ENCODE peak calls at places on chromosomes 5 and 9, in ten cellular contexts. One of them, this sample, is unnamed.

GRCh38 chr9:98767915-98768314 is 28.4 kb downstream of the ANKS6 start:
- DNase-seq in heart left ventricle: no peak
- DNase-seq in body of pancreas: no peak
- DNase-seq in CD8-positive, alpha-beta T cell: no peak
- DNase-seq in left ventricle myocardium inferior: no peak
- DNase-seq in esophagus squamous epithelium: no peak
- DNase-seq in neuronal stem cell: no peak
- DNase-seq in OCI-LY7: no peak
- DNase-seq in neural progenitor cell: no peak
- DNase-seq in psoas muscle: no peak
- DNase-seq in this sample: no peak

GRCh38 chr5:74017786-74018211 is 391.8 kb downstream of the ARHGEF28 start:
- DNase-seq in OCI-LY7: no peak
- DNase-seq in esophagus squamous epithelium: no peak
- DNase-seq in neuronal stem cell: no peak
- DNase-seq in left ventricle myocardium inferior: no peak
- DNase-seq in body of pancreas: peak; percentile 13
- DNase-seq in psoas muscle: no peak
- DNase-seq in heart left ventricle: no peak
- DNase-seq in neural progenitor cell: no peak
- DNase-seq in CD8-positive, alpha-beta T cell: no peak
- DNase-seq in this sample: no peak

GRCh38 chr5:172216345-172216744 is 22.4 kb downstream of the EFCAB9 start:
- DNase-seq in esophagus squamous epithelium: no peak
- DNase-seq in neuronal stem cell: no peak
- DNase-seq in left ventricle myocardium inferior: no peak
- DNase-seq in psoas muscle: no peak
- DNase-seq in OCI-LY7: no peak
- DNase-seq in body of pancreas: no peak
- DNase-seq in heart left ventricle: no peak
- DNase-seq in neural progenitor cell: no peak
- DNase-seq in CD8-positive, alpha-beta T cell: no peak
- DNase-seq in this sample: no peak

GRCh38 chr9:92482336-92482735 is at the start of gene ASPN:
- DNase-seq in OCI-LY7: no peak
- DNase-seq in esophagus squamous epithelium: no peak
- DNase-seq in neural progenitor cell: no peak
- DNase-seq in CD8-positive, alpha-beta T cell: no peak
- DNase-seq in body of pancreas: no peak
- DNase-seq in heart left ventricle: no peak
- DNase-seq in left ventricle myocardium inferior: no peak
- DNase-seq in psoas muscle: no peak
- DNase-seq in neuronal stem cell: no peak
- DNase-seq in this sample: no peak

GRCh38 chr9:114348906-114349482 is 19.3 kb downstream of the ORM2 start:
- DNase-seq in body of pancreas: peak; percentile 59
- DNase-seq in left ventricle myocardium inferior: no peak
- DNase-seq in heart left ventricle: peak; percentile 49
- DNase-seq in CD8-positive, alpha-beta T cell: peak; percentile 70
- DNase-seq in OCI-LY7: peak; percentile 83
- DNase-seq in esophagus squamous epithelium: peak; percentile 57
- DNase-seq in neuronal stem cell: peak; percentile 64
- DNase-seq in neural progenitor cell: peak; percentile 78
- DNase-seq in psoas muscle: peak; percentile 65
- DNase-seq in this sample: peak; percentile 92

GRCh38 chr9:118751077-118751847 is 618.0 kb downstream of the BRINP1 start:
- DNase-seq in neural progenitor cell: no peak
- DNase-seq in psoas muscle: no peak
- DNase-seq in heart left ventricle: no peak
- DNase-seq in left ventricle myocardium inferior: no peak
- DNase-seq in OCI-LY7: no peak
- DNase-seq in neuronal stem cell: no peak
- DNase-seq in esophagus squamous epithelium: no peak
- DNase-seq in CD8-positive, alpha-beta T cell: no peak
- DNase-seq in body of pancreas: no peak
- DNase-seq in this sample: no peak

GRCh38 chr5:155029240-155029639 is 15.7 kb downstream of the KIF4B start:
- DNase-seq in left ventricle myocardium inferior: no peak
- DNase-seq in neuronal stem cell: no peak
- DNase-seq in esophagus squamous epithelium: no peak
- DNase-seq in neural progenitor cell: no peak
- DNase-seq in heart left ventricle: no peak
- DNase-seq in body of pancreas: no peak
- DNase-seq in CD8-positive, alpha-beta T cell: no peak
- DNase-seq in psoas muscle: no peak
- DNase-seq in OCI-LY7: no peak
- DNase-seq in this sample: no peak

GRCh38 chr5:1564182-1564748 is 40.5 kb upstream of the LPCAT1 start:
- DNase-seq in esophagus squamous epithelium: no peak
- DNase-seq in psoas muscle: no peak
- DNase-seq in heart left ventricle: peak; percentile 54
- DNase-seq in OCI-LY7: no peak
- DNase-seq in CD8-positive, alpha-beta T cell: no peak
- DNase-seq in neuronal stem cell: no peak
- DNase-seq in neural progenitor cell: no peak
- DNase-seq in left ventricle myocardium inferior: peak; percentile 35
- DNase-seq in body of pancreas: peak; percentile 70
- DNase-seq in this sample: peak; percentile 88

GRCh38 chr5:116947691-116948528 is 373.3 kb upstream of the SEMA6A start:
- DNase-seq in left ventricle myocardium inferior: peak; percentile 45
- DNase-seq in heart left ventricle: peak; percentile 42
- DNase-seq in body of pancreas: peak; percentile 69
- DNase-seq in neuronal stem cell: peak; percentile 24
- DNase-seq in esophagus squamous epithelium: no peak
- DNase-seq in OCI-LY7: peak; percentile 73
- DNase-seq in psoas muscle: peak; percentile 37
- DNase-seq in neural progenitor cell: peak; percentile 69
- DNase-seq in CD8-positive, alpha-beta T cell: peak; percentile 37
- DNase-seq in this sample: peak; percentile 40

GRCh38 chr5:167284491-167284890 is 1007.0 kb upstream of the WWC1 start:
- DNase-seq in CD8-positive, alpha-beta T cell: no peak
- DNase-seq in esophagus squamous epithelium: no peak
- DNase-seq in neural progenitor cell: no peak
- DNase-seq in left ventricle myocardium inferior: no peak
- DNase-seq in neuronal stem cell: no peak
- DNase-seq in heart left ventricle: no peak
- DNase-seq in psoas muscle: no peak
- DNase-seq in OCI-LY7: no peak
- DNase-seq in body of pancreas: no peak
- DNase-seq in this sample: no peak

GRCh38 chr5:167280111-167280510 is 1011.3 kb upstream of the WWC1 start:
- DNase-seq in psoas muscle: no peak
- DNase-seq in neuronal stem cell: no peak
- DNase-seq in OCI-LY7: no peak
- DNase-seq in neural progenitor cell: no peak
- DNase-seq in left ventricle myocardium inferior: no peak
- DNase-seq in body of pancreas: no peak
- DNase-seq in esophagus squamous epithelium: no peak
- DNase-seq in CD8-positive, alpha-beta T cell: no peak
- DNase-seq in heart left ventricle: no peak
- DNase-seq in this sample: no peak

GRCh38 chr5:167290478-167290877 is 1001.0 kb upstream of the WWC1 start:
- DNase-seq in heart left ventricle: no peak
- DNase-seq in OCI-LY7: no peak
- DNase-seq in psoas muscle: no peak
- DNase-seq in neuronal stem cell: no peak
- DNase-seq in CD8-positive, alpha-beta T cell: no peak
- DNase-seq in body of pancreas: no peak
- DNase-seq in esophagus squamous epithelium: no peak
- DNase-seq in neural progenitor cell: no peak
- DNase-seq in left ventricle myocardium inferior: no peak
- DNase-seq in this sample: no peak

GRCh38 chr5:167285591-167285990 is 1005.9 kb upstream of the WWC1 start:
- DNase-seq in psoas muscle: no peak
- DNase-seq in heart left ventricle: no peak
- DNase-seq in body of pancreas: no peak
- DNase-seq in left ventricle myocardium inferior: no peak
- DNase-seq in neuronal stem cell: no peak
- DNase-seq in esophagus squamous epithelium: no peak
- DNase-seq in CD8-positive, alpha-beta T cell: no peak
- DNase-seq in OCI-LY7: no peak
- DNase-seq in neural progenitor cell: no peak
- DNase-seq in this sample: no peak
- H3K36me3 ChIP-seq in psoas muscle: no peaks in the 10 kb centered on the region
- H3K36me3 ChIP-seq in heart left ventricle: no peaks in the 10 kb centered on the region
- H3K36me3 ChIP-seq in body of pancreas: no peaks in the 10 kb centered on the region
- H3K36me3 ChIP-seq in left ventricle myocardium inferior: no peaks in the 10 kb centered on the region
- H3K36me3 ChIP-seq in neuronal stem cell: no peaks in the 10 kb centered on the region
- H3K36me3 ChIP-seq in esophagus squamous epithelium: no peaks in the 10 kb centered on the region
- H3K36me3 ChIP-seq in CD8-positive, alpha-beta T cell: no peaks in the 10 kb centered on the region
- H3K36me3 ChIP-seq in OCI-LY7: no peaks in the 10 kb centered on the region
- H3K36me3 ChIP-seq in neural progenitor cell: no peaks in the 10 kb centered on the region
- H3K36me3 ChIP-seq in this sample: no peaks in the 10 kb centered on the region

GRCh38 chr5:41048986-41049385 is 22.2 kb downstream of the MROH2B start:
- DNase-seq in heart left ventricle: no peak
- DNase-seq in psoas muscle: no peak
- DNase-seq in esophagus squamous epithelium: no peak
- DNase-seq in OCI-LY7: no peak
- DNase-seq in neural progenitor cell: no peak
- DNase-seq in left ventricle myocardium inferior: no peak
- DNase-seq in body of pancreas: no peak
- DNase-seq in CD8-positive, alpha-beta T cell: no peak
- DNase-seq in neuronal stem cell: no peak
- DNase-seq in this sample: no peak
- H3K4me3 ChIP-seq in heart left ventricle: no peak overlapping the region
- H3K4me3 ChIP-seq in psoas muscle: no peak overlapping the region
- H3K4me3 ChIP-seq in esophagus squamous epithelium: no peak overlapping the region
- H3K4me3 ChIP-seq in OCI-LY7: no peak overlapping the region
- H3K4me3 ChIP-seq in neural progenitor cell: no peak overlapping the region
- H3K4me3 ChIP-seq in left ventricle myocardium inferior: no peak overlapping the region
- H3K4me3 ChIP-seq in body of pancreas: no peak overlapping the region
- H3K4me3 ChIP-seq in CD8-positive, alpha-beta T cell: no peak overlapping the region
- H3K4me3 ChIP-seq in neuronal stem cell: no peak overlapping the region
- H3K4me3 ChIP-seq in this sample: no peak overlapping the region

GRCh38 chr5:109703827-109704226 is 14.1 kb downstream of the MAN2A1 start:
- DNase-seq in body of pancreas: no peak
- DNase-seq in neural progenitor cell: no peak
- DNase-seq in CD8-positive, alpha-beta T cell: no peak
- DNase-seq in psoas muscle: no peak
- DNase-seq in heart left ventricle: no peak
- DNase-seq in neuronal stem cell: no peak
- DNase-seq in OCI-LY7: no peak
- DNase-seq in esophagus squamous epithelium: no peak
- DNase-seq in left ventricle myocardium inferior: no peak
- DNase-seq in this sample: no peak
- H3K4me1 ChIP-seq in body of pancreas: peaks cover 60% of the 10 kb centered on the region
- H3K4me1 ChIP-seq in neural progenitor cell: peaks cover 18% of the 10 kb centered on the region
- H3K4me1 ChIP-seq in CD8-positive, alpha-beta T cell: peaks cover 73% of the 10 kb centered on the region
- H3K4me1 ChIP-seq in psoas muscle: peaks cover 55% of the 10 kb centered on the region
- H3K4me1 ChIP-seq in heart left ventricle: peaks cover 17% of the 10 kb centered on the region
- H3K4me1 ChIP-seq in neuronal stem cell: peaks cover 8% of the 10 kb centered on the region
- H3K4me1 ChIP-seq in OCI-LY7: no peaks in the 10 kb centered on the region
- H3K4me1 ChIP-seq in esophagus squamous epithelium: peaks cover 20% of the 10 kb centered on the region
- H3K4me1 ChIP-seq in left ventricle myocardium inferior: peaks cover 23% of the 10 kb centered on the region
- H3K4me1 ChIP-seq in this sample: peaks cover 6% of the 10 kb centered on the region

GRCh38 chr5:179615203-179615602 is 8.3 kb downstream of the HNRNPH1 start:
- DNase-seq in heart left ventricle: no peak
- DNase-seq in neuronal stem cell: no peak
- DNase-seq in CD8-positive, alpha-beta T cell: no peak
- DNase-seq in neural progenitor cell: no peak
- DNase-seq in esophagus squamous epithelium: no peak
- DNase-seq in OCI-LY7: no peak
- DNase-seq in left ventricle myocardium inferior: no peak
- DNase-seq in psoas muscle: no peak
- DNase-seq in body of pancreas: no peak
- DNase-seq in this sample: no peak
- H3K36me3 ChIP-seq in heart left ventricle: peaks cover 86% of the 10 kb centered on the region
- H3K36me3 ChIP-seq in neuronal stem cell: peaks cover 56% of the 10 kb centered on the region
- H3K36me3 ChIP-seq in CD8-positive, alpha-beta T cell: peaks cover 80% of the 10 kb centered on the region
- H3K36me3 ChIP-seq in neural progenitor cell: peaks cover 64% of the 10 kb centered on the region
- H3K36me3 ChIP-seq in esophagus squamous epithelium: peaks cover 100% of the 10 kb centered on the region
- H3K36me3 ChIP-seq in OCI-LY7: peaks cover 98% of the 10 kb centered on the region
- H3K36me3 ChIP-seq in left ventricle myocardium inferior: peaks cover 99% of the 10 kb centered on the region
- H3K36me3 ChIP-seq in psoas muscle: peaks cover 26% of the 10 kb centered on the region
- H3K36me3 ChIP-seq in body of pancreas: peaks cover 48% of the 10 kb centered on the region
- H3K36me3 ChIP-seq in this sample: peaks cover 15% of the 10 kb centered on the region

DNA sequence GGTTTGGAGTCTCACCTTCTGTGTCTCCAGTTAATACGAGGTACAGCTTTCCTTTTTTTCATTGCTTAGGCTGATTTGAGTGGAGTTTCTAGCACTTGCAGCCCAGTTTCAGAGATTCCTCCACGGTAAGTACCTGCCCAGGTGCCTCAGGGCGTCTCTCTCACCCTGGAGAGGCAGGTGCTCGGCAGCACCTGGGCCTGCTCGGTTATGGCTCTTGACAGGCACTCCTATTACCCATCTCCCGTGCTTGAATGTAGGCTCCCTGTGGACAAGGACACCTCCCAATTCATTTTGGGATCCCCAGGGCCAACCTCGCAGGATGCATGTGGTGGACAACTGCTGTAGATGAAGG is 144.3 kb downstream of the NR3C1 start:
- DNase-seq in neuronal stem cell: no peak
- DNase-seq in left ventricle myocardium inferior: no peak
- DNase-seq in neural progenitor cell: no peak
- DNase-seq in heart left ventricle: no peak
- DNase-seq in CD8-positive, alpha-beta T cell: no peak
- DNase-seq in body of pancreas: no peak
- DNase-seq in esophagus squamous epithelium: no peak
- DNase-seq in OCI-LY7: no peak
- DNase-seq in psoas muscle: no peak
- DNase-seq in this sample: no peak
- H3K4me3 ChIP-seq in neuronal stem cell: no peak overlapping the region
- H3K4me3 ChIP-seq in left ventricle myocardium inferior: no peak overlapping the region
- H3K4me3 ChIP-seq in neural progenitor cell: no peak overlapping the region
- H3K4me3 ChIP-seq in heart left ventricle: no peak overlapping the region
- H3K4me3 ChIP-seq in CD8-positive, alpha-beta T cell: no peak overlapping the region
- H3K4me3 ChIP-seq in body of pancreas: no peak overlapping the region
- H3K4me3 ChIP-seq in esophagus squamous epithelium: no peak overlapping the region
- H3K4me3 ChIP-seq in OCI-LY7: no peak overlapping the region
- H3K4me3 ChIP-seq in psoas muscle: no peak overlapping the region
- H3K4me3 ChIP-seq in this sample: no peak overlapping the region

DNA sequence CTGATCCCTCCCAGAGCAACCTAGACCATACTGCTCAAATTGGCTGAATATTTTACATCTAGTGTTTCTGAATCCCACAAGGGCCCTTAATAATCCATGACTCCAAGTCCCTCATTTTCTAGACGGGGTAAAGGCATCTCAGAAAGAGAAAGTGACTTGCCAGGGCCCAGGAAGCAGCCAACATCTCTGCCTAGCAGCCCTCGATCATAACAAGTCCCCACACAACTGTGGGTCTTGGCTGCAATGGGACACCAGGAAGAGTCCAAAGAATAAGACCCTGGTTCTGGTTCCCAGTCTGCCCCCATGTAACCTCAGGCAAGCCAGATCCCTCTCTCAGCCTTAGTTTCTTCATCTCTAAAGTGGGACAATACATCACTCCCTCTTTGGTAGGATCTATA is 6.3 kb downstream of the ANXA6 start:
- DNase-seq in psoas muscle: no peak
- DNase-seq in left ventricle myocardium inferior: no peak
- DNase-seq in esophagus squamous epithelium: no peak
- DNase-seq in body of pancreas: no peak
- DNase-seq in OCI-LY7: no peak
- DNase-seq in neuronal stem cell: no peak
- DNase-seq in neural progenitor cell: no peak
- DNase-seq in heart left ventricle: no peak
- DNase-seq in CD8-positive, alpha-beta T cell: no peak
- DNase-seq in this sample: no peak
- H3K4me1 ChIP-seq in psoas muscle: peaks cover 86% of the 10 kb centered on the region
- H3K4me1 ChIP-seq in left ventricle myocardium inferior: peaks cover 92% of the 10 kb centered on the region
- H3K4me1 ChIP-seq in esophagus squamous epithelium: peaks cover 91% of the 10 kb centered on the region
- H3K4me1 ChIP-seq in body of pancreas: peaks cover 47% of the 10 kb centered on the region
- H3K4me1 ChIP-seq in OCI-LY7: peaks cover 79% of the 10 kb centered on the region
- H3K4me1 ChIP-seq in neuronal stem cell: peaks cover 17% of the 10 kb centered on the region
- H3K4me1 ChIP-seq in neural progenitor cell: peaks cover 21% of the 10 kb centered on the region
- H3K4me1 ChIP-seq in heart left ventricle: peaks cover 93% of the 10 kb centered on the region
- H3K4me1 ChIP-seq in CD8-positive, alpha-beta T cell: peaks cover 98% of the 10 kb centered on the region
- H3K4me1 ChIP-seq in this sample: peaks cover 3% of the 10 kb centered on the region